ENCODE peak calls at places on chromosome 9, in ten cellular contexts. N is ELF-1, L is WERI-Rb-1, O is caudate nucleus, F is foreskin fibroblast, R is skeletal muscle cell, J is fibroblast of the aortic adventitia, G is ACHN, D is GM12864, V is posterior cingulate gyrus. U is an unnamed sample.

GRCh38 chr9:132044176-132044880 is 35.3 kb downstream of the MED27 start:
- DNase-seq in N (no peak), L (no peak), O (no peak), F (no peak), R (no peak), J (no peak), G (no peak), D (no peak), V (no peak), U (no peak)

GRCh38 chr9:136644593-136645342 is 17.9 kb upstream of the EGFL7 start:
- DNase-seq in N (peak; percentile 63), L (no peak), O (peak; percentile 41), F (peak; percentile 57), R (no peak), J (no peak), G (peak; percentile 66), D (no peak), V (peak; percentile 66), U (peak; percentile 50)

GRCh38 chr9:33453999-33454660 is 6.7 kb upstream of the AQP3 start:
- DNase-seq in N (no peak), L (no peak), O (no peak), F (no peak), R (no peak), J (no peak), G (no peak), D (no peak), V (no peak), U (no peak)

GRCh38 chr9:12916037-12916436 is 141.2 kb downstream of the LURAP1L start:
- DNase-seq in N (peak; percentile 55), L (no peak), O (peak; percentile 12), F (peak; percentile 79), R (peak; percentile 39), J (peak; percentile 71), G (no peak), D (no peak), V (no peak), U (peak; percentile 81)

GRCh38 chr9:125074976-125075375 is 68.4 kb downstream of the SCAI start:
- DNase-seq in N (no peak), L (no peak), O (no peak), F (peak; percentile 34), R (no peak), J (peak; percentile 30), G (no peak), D (no peak), V (no peak), U (peak; percentile 20)

GRCh38 chr9:124780060-124780756 is 3.3 kb downstream of the OLFML2A start:
- DNase-seq in N (no peak), L (peak; percentile 12), O (no peak), F (peak; percentile 48), R (no peak), J (no peak), G (no peak), D (no peak), V (no peak), U (no peak)

GRCh38 chr9:36485647-36486453 is 85.8 kb upstream of the RNF38 start:
- DNase-seq in N (peak; percentile 58), L (peak; percentile 11), O (peak; percentile 32), F (peak; percentile 54), R (no peak), J (no peak), G (no peak), D (no peak), V (no peak), U (peak; percentile 15)

GRCh38 chr9:14497476-14497875 is 183.5 kb upstream of the NFIB start:
- DNase-seq in N (no peak), L (no peak), O (no peak), F (peak; percentile 33), R (no peak), J (peak; percentile 4), G (no peak), D (no peak), V (no peak), U (no peak)

GRCh38 chr9:116987902-116988301 is 300.8 kb downstream of the TRIM32 start:
- DNase-seq in N (no peak), L (no peak), O (no peak), F (peak; percentile 1), R (no peak), J (no peak), G (no peak), D (no peak), V (no peak), U (no peak)

GRCh38 chr9:123353984-123354591 is 1.9 kb upstream of the CRB2 start:
- DNase-seq in N (peak; percentile 88), L (peak; percentile 95), O (peak; percentile 66), F (peak; percentile 74), R (no peak), J (peak; percentile 50), G (peak; percentile 53), D (no peak), V (peak; percentile 73), U (peak; percentile 79)

GRCh38 chr9:129451669-129452068 is 169.2 kb downstream of the C9orf50 start:
- DNase-seq in N (no peak), L (no peak), O (no peak), F (no peak), R (no peak), J (no peak), G (no peak), D (no peak), V (no peak), U (no peak)

GRCh38 chr9:118170032-118170955 is 466.1 kb downstream of the TLR4 start:
- DNase-seq in N (peak; percentile 42), L (peak; percentile 77), O (peak; percentile 65), F (peak; percentile 2), R (peak; percentile 17), J (peak; percentile 18), G (peak; percentile 75), D (no peak), V (peak; percentile 71), U (peak; percentile 92)

GRCh38 chr9:100099722-100100042 is 639 bp downstream of the INVS start:
- DNase-seq in N (no peak), L (peak; percentile 39), O (no peak), F (no peak), R (no peak), J (no peak), G (peak; percentile 49), D (no peak), V (peak; percentile 32), U (peak; percentile 45)

GRCh38 chr9:72844440-72844768 is 108.4 kb downstream of the ALDH1A1 start:
- DNase-seq in N (no peak), L (no peak), O (no peak), F (no peak), R (no peak), J (no peak), G (no peak), D (no peak), V (no peak), U (no peak)

GRCh38 chr9:114033397-114034103 is 44.5 kb downstream of the AMBP start:
- DNase-seq in N (peak; percentile 75), L (peak; percentile 76), O (peak; percentile 15), F (peak; percentile 38), R (no peak), J (peak; percentile 19), G (peak; percentile 11), D (no peak), V (no peak), U (peak; percentile 29)

GRCh38 chr9:136225748-136226679 is 19.6 kb downstream of the QSOX2 start:
- DNase-seq in N (peak; percentile 81), L (peak; percentile 88), O (peak; percentile 22), F (peak; percentile 68), R (no peak), J (peak; percentile 40), G (peak; percentile 55), D (peak; percentile 45), V (no peak), U (peak; percentile 39)

GRCh38 chr9:101477736-101478135 is 42.2 kb upstream of the ALDOB start:
- DNase-seq in N (no peak), L (no peak), O (no peak), F (peak; percentile 58), R (no peak), J (peak; percentile 15), G (no peak), D (no peak), V (no peak), U (no peak)

GRCh38 chr9:134496413-134497282 is 145.0 kb upstream of the COL5A1 start:
- DNase-seq in N (no peak), L (no peak), O (no peak), F (peak; percentile 77), R (no peak), J (peak; percentile 71), G (no peak), D (no peak), V (no peak), U (no peak)

GRCh38 chr9:77595426-77596051 is 52.6 kb downstream of the GNA14 start:
- DNase-seq in N (no peak), L (no peak), O (no peak), F (no peak), R (no peak), J (peak; percentile 10), G (no peak), D (no peak), V (no peak), U (peak; percentile 25)

GRCh38 chr9:90948156-90948555 is 146.5 kb downstream of the SYK start:
- DNase-seq in N (no peak), L (no peak), O (no peak), F (no peak), R (no peak), J (no peak), G (no peak), D (no peak), V (no peak), U (no peak)

GRCh38 chr9:133854785-133855184 is 116.6 kb upstream of the SARDH start:
- DNase-seq in N (no peak), L (peak; percentile 85), O (no peak), F (no peak), R (no peak), J (no peak), G (no peak), D (no peak), V (no peak), U (no peak)

GRCh38 chr9:98215821-98216220 is 23.4 kb upstream of the CORO2A start:
- DNase-seq in N (peak; percentile 56), L (peak; percentile 67), O (no peak), F (peak; percentile 52), R (no peak), J (peak; percentile 12), G (peak; percentile 21), D (no peak), V (no peak), U (no peak)

GRCh38 chr9:89483592-89484474 is 14.1 kb downstream of the SEMA4D start:
- DNase-seq in N (no peak), L (no peak), O (no peak), F (no peak), R (no peak), J (no peak), G (no peak), D (no peak), V (no peak), U (no peak)

GRCh38 chr9:19049872-19050636 is 827 bp downstream of the RRAGA start:
- DNase-seq in N (peak; percentile 49), L (no peak), O (peak; percentile 58), F (peak; percentile 58), R (no peak), J (peak; percentile 44), G (peak; percentile 38), D (no peak), V (peak; percentile 19), U (peak; percentile 49)

GRCh38 chr9:130498298-130498917 is 53.6 kb downstream of the ASS1 start:
- DNase-seq in N (no peak), L (peak; percentile 61), O (no peak), F (peak; percentile 62), R (no peak), J (no peak), G (no peak), D (no peak), V (no peak), U (no peak)

GRCh38 chr9:34898846-34899245 is 59.2 kb upstream of the PHF24 start:
- DNase-seq in N (no peak), L (no peak), O (peak; percentile 53), F (no peak), R (no peak), J (no peak), G (no peak), D (no peak), V (peak; percentile 32), U (peak; percentile 92)

GRCh38 chr9:79700607-79701330 is 129.0 kb downstream of the TLE4 start:
- DNase-seq in N (no peak), L (no peak), O (no peak), F (no peak), R (no peak), J (no peak), G (no peak), D (no peak), V (no peak), U (no peak)

GRCh38 chr9:134442486-134443168 is 116.4 kb downstream of the RXRA start:
- DNase-seq in N (peak; percentile 31), L (no peak), O (no peak), F (peak; percentile 70), R (no peak), J (peak; percentile 41), G (no peak), D (no peak), V (no peak), U (no peak)